ENCODE peak calls at places on chromosomes 13 and 19, in eight cellular contexts. A is Peyer's patch, P is HepG2, V is fibroblast of villous mesenchyme, I is transverse colon, Y is esophagus squamous epithelium, N is psoas muscle, C is HCT116. F is an unnamed sample.

GRCh38 chr19:35141627-35142401 is 1.2 kb upstream of the FXYD7 start:
- DNase-seq in P (no peak), I (no peak), A (peak), C (no peak), V (no peak), N (peak), Y (no peak), F (no peak)

GRCh38 chr19:36573948-36574726 is 1.0 kb upstream of the ZNF529 start:
- DNase-seq in N (no peak), A (no peak), P (peak), I (peak), V (no peak), Y (no peak), C (no peak), F (peak)

GRCh38 chr19:58356971-58357797 is 3.9 kb upstream of the A1BG start:
- DNase-seq in P (no peak), V (peak), N (no peak), C (no peak), I (no peak), Y (no peak), A (no peak), F (peak)

GRCh38 chr19:47172666-47173455 is 42.2 kb downstream of the SAE1 start:
- DNase-seq in P (no peak), V (no peak), Y (no peak), C (no peak), I (no peak), A (no peak), N (no peak), F (no peak)

GRCh38 chr13:36431204-36432105 is 840 bp upstream of the CCNA1 start:
- DNase-seq in A (no peak), I (no peak), Y (no peak), N (no peak), C (no peak), V (no peak), P (no peak), F (no peak)

GRCh38 chr13:92187378-92187989 is 789.1 kb downstream of the GPC5 start:
- DNase-seq in C (no peak), A (peak), I (no peak), Y (no peak), P (peak), N (no peak), V (peak), F (peak)

GRCh38 chr13:111304603-111305289 is 15.7 kb upstream of the TEX29 start:
- DNase-seq in P (no peak), C (no peak), I (no peak), V (no peak), Y (no peak), N (no peak), A (peak), F (no peak)

GRCh38 chr13:106522898-106523525 is 12.4 kb downstream of the EFNB2 start:
- DNase-seq in V (no peak), A (no peak), I (peak), N (no peak), P (no peak), C (no peak), Y (no peak), F (no peak)

GRCh38 chr19:4652075-4652474 is 12.8 kb downstream of the TNFAIP8L1 start:
- DNase-seq in C (no peak), A (no peak), V (no peak), N (no peak), I (no peak), Y (no peak), P (no peak), F (no peak)

GRCh38 chr13:86714495-86714894 is 915.3 kb upstream of the SLITRK6 start:
- DNase-seq in C (no peak), Y (no peak), I (no peak), A (no peak), V (no peak), N (no peak), P (no peak), F (no peak)

GRCh38 chr19:43651758-43652545 is 12.3 kb upstream of the CADM4 start:
- DNase-seq in C (no peak), Y (no peak), I (peak), A (peak), P (peak), V (peak), N (peak), F (peak)

GRCh38 chr19:10884273-10884672 is 12.9 kb downstream of the CARM1 start:
- DNase-seq in I (peak), A (no peak), C (peak), V (peak), Y (no peak), P (no peak), N (no peak), F (peak)

GRCh38 chr19:10988380-10988779 is 27.6 kb downstream of the SMARCA4 start:
- DNase-seq in P (no peak), Y (no peak), V (no peak), A (no peak), I (no peak), N (no peak), C (no peak), F (no peak)

GRCh38 chr13:110360598-110360997 is 53.5 kb downstream of the COL4A2 start:
- DNase-seq in C (no peak), P (no peak), Y (no peak), I (no peak), N (no peak), V (no peak), A (no peak), F (no peak)

GRCh38 chr19:33740811-33741396 is 55.8 kb upstream of the KCTD15 start:
- DNase-seq in I (no peak), A (no peak), V (peak), C (no peak), Y (no peak), N (no peak), P (peak), F (peak)

GRCh38 chr13:104171132-104171531 is 1104.9 kb upstream of the SLC10A2 start:
- DNase-seq in P (no peak), A (no peak), N (no peak), I (no peak), C (no peak), Y (no peak), V (no peak), F (no peak)

GRCh38 chr19:5623397-5624153 is 692 bp downstream of the SAFB start:
- DNase-seq in A (peak), N (no peak), I (peak), P (no peak), Y (no peak), C (no peak), V (no peak), F (no peak)

GRCh38 chr19:8305798-8306197 is 2.4 kb downstream of the CD320 start:
- DNase-seq in I (peak), V (no peak), N (peak), Y (no peak), C (no peak), P (no peak), A (peak), F (no peak)

DNA sequence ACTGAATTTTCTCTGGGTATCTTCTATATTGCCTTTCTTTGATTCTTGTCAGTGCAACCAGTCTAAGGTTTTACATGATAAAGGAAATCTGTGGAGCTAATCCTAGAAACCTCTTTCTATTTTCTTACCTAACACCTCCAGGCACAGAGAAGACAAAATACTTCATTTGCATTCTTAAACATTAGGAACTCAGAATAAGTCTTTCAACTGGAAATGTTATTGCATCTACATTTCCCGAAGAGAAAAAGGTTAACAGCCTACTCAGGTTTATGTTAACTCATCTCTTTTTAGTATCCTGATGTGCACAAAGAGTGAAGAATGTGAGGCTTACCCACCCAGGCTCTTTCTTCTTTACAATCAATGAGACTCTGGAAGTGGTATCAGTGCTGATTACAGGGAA is 106.7 kb downstream of the PCCA start:
- DNase-seq in V (no peak), I (no peak), C (no peak), A (no peak), N (no peak), P (no peak), Y (no peak), F (no peak)
- H3K4me3 ChIP-seq in V (no peak), I (no peak), C (no peak), A (no peak), N (no peak), P (no peak), Y (no peak), F (no peak)

GRCh38 chr13:63455938-63456337 is 2040.3 kb upstream of the PCDH20 start:
- DNase-seq in N (no peak), I (no peak), P (no peak), A (no peak), C (no peak), Y (no peak), V (no peak), F (no peak)
- TF ChIP-seq CTCF in N (no peak), I (no peak), P (no peak), A (no peak), C (no peak), Y (no peak), V (no peak), F (peak)

GRCh38 chr19:13747098-13747453 is 17.2 kb upstream of the MRI1 start:
- DNase-seq in V (no peak), I (no peak), N (no peak), Y (no peak), C (no peak), P (no peak), A (no peak), F (no peak)
- H3K4me3 ChIP-seq in V (peak), I (peak), N (peak), Y (peak), C (peak), P (no peak), A (peak), F (peak)

DNA sequence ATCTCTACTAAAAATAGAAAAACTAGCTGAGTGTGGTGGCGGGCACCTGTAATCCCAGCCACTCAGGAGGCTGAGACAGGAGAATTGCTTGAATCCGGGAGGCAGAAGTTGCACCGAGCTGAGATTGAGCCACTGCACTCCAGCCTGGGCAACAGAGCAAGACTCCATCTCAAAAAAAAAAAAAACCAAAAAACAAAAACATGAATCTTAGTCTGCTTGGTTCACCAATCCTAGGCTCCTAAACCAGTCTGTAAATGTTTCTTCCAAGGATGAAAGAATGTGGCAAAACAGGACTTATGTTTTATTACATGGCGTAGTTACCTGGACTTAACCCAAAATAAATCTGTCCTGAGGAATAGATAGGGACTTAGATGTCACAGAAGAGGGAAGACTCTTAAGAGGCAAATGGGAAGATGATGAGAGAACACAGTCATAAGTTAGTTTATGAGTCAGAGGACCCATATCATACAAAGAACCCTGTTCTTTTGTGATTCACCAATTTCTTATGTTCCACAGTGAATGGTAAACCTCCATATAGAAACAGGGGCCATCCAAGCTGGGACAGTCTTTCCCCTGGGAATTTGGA is 6.9 kb upstream of the FBXL3 start:
- DNase-seq in I (no peak), P (no peak), V (no peak), Y (no peak), N (no peak), C (no peak), A (no peak), F (no peak)
- TF ChIP-seq CTCF in I (no peak), P (no peak), V (no peak), Y (no peak), N (no peak), C (no peak), A (no peak), F (no peak)

F was measured in AG10803.